ENCODE peak calls at places on chromosomes 7 and 10, in eight cellular contexts. V, E, R, C, I, O, X and J are unnamed samples.
A peak's percentile ranks its signal among the peaks of the same experiment; 100 is the strongest.

GRCh38 chr7:18087687-18088078 is 60.0 kb upstream of the PRPS1L1 start:
- DNase-seq in V (no peak), E (no peak), R (peak; percentile 8), C (no peak), I (no peak), O (no peak), X (no peak), J (no peak)

GRCh38 chr7:12031638-12032037 is 179.5 kb upstream of the TMEM106B start:
- DNase-seq in V (no peak), E (peak; percentile 48), R (no peak), C (no peak), I (peak; percentile 34), O (no peak), X (no peak), J (no peak)

GRCh38 chr7:77409005-77409738 is 7.0 kb downstream of the GSAP start:
- DNase-seq in V (peak; percentile 90), E (peak; percentile 47), R (no peak), C (no peak), I (no peak), O (no peak), X (no peak), J (no peak)

GRCh38 chr7:128120976-128121490 is 89.8 kb upstream of the LRRC4 start:
- DNase-seq in V (no peak), E (no peak), R (no peak), C (no peak), I (no peak), O (no peak), X (no peak), J (no peak)

GRCh38 chr10:109891105-109891504 is 32.2 kb downstream of the XPNPEP1 start:
- DNase-seq in V (no peak), E (peak; percentile 52), R (no peak), C (no peak), I (no peak), O (no peak), X (no peak), J (no peak)

GRCh38 chr7:115125312-115125711 is 203.4 kb downstream of the MDFIC start:
- DNase-seq in V (no peak), E (no peak), R (no peak), C (no peak), I (no peak), O (no peak), X (no peak), J (no peak)

GRCh38 chr10:123357363-123358075 is 203.3 kb downstream of the BUB3 start:
- DNase-seq in V (no peak), E (no peak), R (no peak), C (no peak), I (no peak), O (no peak), X (no peak), J (no peak)

GRCh38 chr10:121624778-121625330 is 26.6 kb upstream of the FGFR2 start:
- DNase-seq in V (no peak), E (no peak), R (no peak), C (no peak), I (peak; percentile 44), O (no peak), X (no peak), J (no peak)

GRCh38 chr10:49556723-49557122 is 17.8 kb upstream of the ERCC6 start:
- DNase-seq in V (no peak), E (no peak), R (no peak), C (no peak), I (no peak), O (no peak), X (no peak), J (no peak)

GRCh38 chr7:157612664-157613561 is 276.1 kb downstream of the DNAJB6 start:
- DNase-seq in V (no peak), E (no peak), R (peak; percentile 71), C (no peak), I (no peak), O (peak; percentile 13), X (no peak), J (peak; percentile 57)

GRCh38 chr7:139702811-139703467 is 74.9 kb downstream of the HIPK2 start:
- DNase-seq in V (no peak), E (no peak), R (peak; percentile 78), C (no peak), I (no peak), O (no peak), X (no peak), J (no peak)

GRCh38 chr10:110425684-110426293 is 71.9 kb upstream of the DUSP5 start:
- DNase-seq in V (peak; percentile 78), E (peak; percentile 64), R (peak; percentile 75), C (no peak), I (no peak), O (peak; percentile 97), X (no peak), J (no peak)

GRCh38 chr10:24894309-24894708 is 58.1 kb downstream of the PRTFDC1 start:
- DNase-seq in V (no peak), E (peak; percentile 21), R (no peak), C (no peak), I (no peak), O (peak; percentile 81), X (no peak), J (peak; percentile 32)

GRCh38 chr10:110861930-110862677 is 9.6 kb upstream of the PDCD4 start:
- DNase-seq in V (peak; percentile 37), E (peak; percentile 95), R (no peak), C (no peak), I (peak; percentile 77), O (peak; percentile 69), X (no peak), J (no peak)

GRCh38 chr10:115829501-115830215 is 443.3 kb downstream of the GFRA1 start:
- DNase-seq in V (no peak), E (peak; percentile 57), R (no peak), C (no peak), I (no peak), O (peak; percentile 24), X (no peak), J (no peak)

GRCh38 chr7:98128346-98128745 is 21.7 kb downstream of the LMTK2 start:
- DNase-seq in V (no peak), E (no peak), R (no peak), C (no peak), I (no peak), O (no peak), X (no peak), J (no peak)

DNA sequence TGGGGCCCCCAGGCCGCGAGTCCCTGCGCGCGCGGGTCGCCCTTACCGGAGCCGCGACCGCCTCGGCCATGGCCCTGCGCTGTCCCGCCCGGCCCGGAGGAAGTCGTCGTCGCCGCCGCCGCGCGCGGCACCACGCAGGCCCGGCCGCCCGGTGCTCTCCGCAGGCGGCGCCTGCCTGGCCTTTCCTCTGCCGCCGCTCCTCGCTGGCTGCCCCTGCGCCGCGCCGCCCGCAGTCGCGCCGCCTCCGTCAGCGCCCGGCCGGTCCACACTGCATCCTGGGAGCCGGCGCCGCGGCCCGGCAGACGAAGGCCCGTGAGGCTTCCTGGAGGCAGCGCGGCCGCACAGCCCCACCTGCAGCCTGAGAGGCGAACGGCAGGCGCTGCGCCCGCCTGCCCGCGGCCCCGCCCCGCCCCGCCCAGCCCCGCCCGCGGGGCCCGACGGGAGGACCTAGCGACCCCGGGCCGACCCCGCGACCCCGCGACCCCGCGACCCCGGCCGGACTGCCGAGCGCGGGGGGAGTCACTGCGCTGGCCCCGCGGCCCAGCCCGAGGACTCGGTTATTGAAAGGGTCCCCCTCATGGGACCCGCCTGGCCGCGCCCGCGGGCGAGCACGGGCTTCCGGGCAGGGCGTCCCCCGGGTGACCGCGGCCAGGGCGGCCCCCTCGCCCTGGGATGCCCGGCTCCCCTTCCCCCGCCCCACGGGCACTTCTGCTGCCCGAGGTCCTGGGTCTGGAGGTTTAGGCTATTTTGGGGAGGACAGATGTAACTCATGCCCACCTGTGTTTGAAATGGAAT is at the start of gene ZNF746:
- DNase-seq in V (peak; percentile 65), E (peak; percentile 82), R (peak; percentile 97), C (peak; percentile 64), I (peak; percentile 81), O (peak; percentile 84), X (peak; percentile 53), J (peak; percentile 90)
- TF ChIP-seq CTCF in V (peak; percentile 24), E (peak; percentile 67), R (peak; percentile 87), C (peak; percentile 32), I (peak; percentile 90), O (peak; percentile 31), X (peak; percentile 35), J (peak; percentile 63)

DNA sequence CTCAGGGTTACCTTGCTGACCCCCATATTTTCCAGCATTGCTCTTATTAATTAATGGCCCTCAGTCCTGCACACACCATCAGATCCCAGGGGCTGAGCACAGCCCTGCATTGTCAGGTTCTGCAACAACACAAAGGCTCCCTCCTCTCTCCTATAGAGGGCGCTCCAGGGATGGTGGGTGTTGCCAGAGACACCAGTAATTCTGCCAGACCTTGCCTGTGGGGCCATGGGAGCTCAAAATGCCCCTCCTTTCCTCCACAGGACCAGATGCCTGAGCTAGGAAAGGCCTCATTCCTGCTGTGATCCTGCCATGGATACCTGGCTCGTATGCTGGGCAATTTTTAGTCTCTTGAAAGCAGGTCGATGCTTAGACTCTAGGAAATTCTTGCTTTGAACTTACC is 42.8 kb upstream of the PRSS58 start:
- DNase-seq in V (no peak), E (peak; percentile 36), R (no peak), C (no peak), I (no peak), O (no peak), X (no peak), J (no peak)
- TF ChIP-seq CTCF in V (peak; percentile 59), E (peak; percentile 28), R (no peak), C (no peak), I (no peak), O (no peak), X (no peak), J (peak; percentile 10)

GRCh38 chr10:125629758-125630376 is 53.1 kb downstream of the TEX36 start:
- DNase-seq in V (peak; percentile 65), E (peak; percentile 63), R (peak; percentile 48), C (no peak), I (peak; percentile 76), O (peak; percentile 12), X (no peak), J (no peak)
- TF ChIP-seq CTCF in V (peak; percentile 74), E (peak; percentile 49), R (peak; percentile 36), C (no peak), I (peak; percentile 50), O (peak; percentile 22), X (peak; percentile 32), J (no peak)

GRCh38 chr7:149776848-149777407 is 3.5 kb upstream of the ZNF467 start:
- DNase-seq in V (no peak), E (no peak), R (no peak), C (no peak), I (no peak), O (no peak), X (no peak), J (no peak)

GRCh38 chr7:149776305-149776704 is 2.9 kb upstream of the ZNF467 start:
- DNase-seq in V (no peak), E (peak; percentile 52), R (no peak), C (peak; percentile 85), I (no peak), O (no peak), X (no peak), J (peak; percentile 92)

GRCh38 chr7:149773446-149774236 is at the start of gene ZNF467:
- DNase-seq in V (no peak), E (peak; percentile 28), R (no peak), C (peak; percentile 85), I (no peak), O (no peak), X (no peak), J (peak; percentile 87)

GRCh38 chr7:149774237-149775175 is 1.1 kb upstream of the ZNF467 start:
- DNase-seq in V (no peak), E (no peak), R (no peak), C (no peak), I (no peak), O (no peak), X (no peak), J (peak; percentile 58)

DNA sequence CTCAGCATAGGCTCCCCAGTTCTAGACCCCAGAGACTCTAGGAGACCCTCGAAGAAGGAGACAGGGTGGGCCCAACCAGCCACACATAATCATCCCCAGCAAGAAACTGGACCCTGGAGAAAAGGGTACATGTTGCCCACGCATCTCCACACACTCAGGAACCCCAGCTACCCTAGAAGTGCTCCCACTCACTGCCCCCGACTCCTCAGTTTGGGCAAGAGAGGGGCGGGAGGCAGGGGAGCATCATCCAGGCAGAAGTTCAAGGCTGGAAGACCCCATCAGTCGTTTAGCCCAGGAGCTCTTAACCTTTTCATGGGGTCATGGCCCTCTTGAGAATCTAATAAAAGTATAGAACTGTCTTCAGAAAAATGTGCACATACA is 1.8 kb upstream of the ZNF467 start:
- DNase-seq in V (no peak), E (no peak), R (no peak), C (no peak), I (no peak), O (no peak), X (no peak), J (no peak)
- TF ChIP-seq CTCF in V (no peak), E (no peak), R (no peak), C (no peak), I (no peak), O (no peak), X (no peak), J (no peak)